ENCODE peak calls at places on chromosome 1, in ten cellular contexts. L is Peyer's patch, D is A549, E is HCT116, M is lower lobe of right lung, H is tibial artery, G is adrenal gland, R is astrocyte of the cerebellum, V is GM12864, T is tibial nerve. W is an unnamed sample.

GRCh38 chr1:156865865-156866678 is 5.4 kb downstream of the NTRK1 start:
- DNase-seq in L (no peak), D (no peak), E (no peak), M (no peak), H (no peak), G (no peak), R (no peak), V (no peak), T (no peak), W (no peak)

GRCh38 chr1:67347688-67348472 is 40.2 kb downstream of the IL12RB2 start:
- DNase-seq in L (no peak), D (peak), E (peak), M (no peak), H (no peak), G (peak), R (peak), V (no peak), T (peak), W (peak)

GRCh38 chr1:39086386-39087108 is 60.4 kb downstream of the NDUFS5 start:
- DNase-seq in L (no peak), D (no peak), E (no peak), M (no peak), H (no peak), G (no peak), R (no peak), V (no peak), T (no peak), W (no peak)

GRCh38 chr1:173914366-173914871 is 2.7 kb downstream of the SERPINC1 start:
- DNase-seq in L (peak), D (peak), E (peak), M (no peak), H (no peak), G (no peak), R (no peak), V (no peak), T (no peak), W (peak)

GRCh38 chr1:14499312-14500040 is 99.0 kb upstream of the KAZN start:
- DNase-seq in L (no peak), D (no peak), E (no peak), M (no peak), H (no peak), G (no peak), R (no peak), V (no peak), T (no peak), W (no peak)

GRCh38 chr1:18414321-18414720 is 66.4 kb upstream of the KLHDC7A start:
- DNase-seq in L (no peak), D (no peak), E (no peak), M (no peak), H (no peak), G (no peak), R (no peak), V (no peak), T (no peak), W (no peak)

GRCh38 chr1:62245201-62245600 is 50.6 kb downstream of the L1TD1 start:
- DNase-seq in L (no peak), D (no peak), E (no peak), M (no peak), H (no peak), G (no peak), R (no peak), V (no peak), T (no peak), W (no peak)

GRCh38 chr1:198497326-198498220 is 42.9 kb downstream of the ATP6V1G3 start:
- DNase-seq in L (no peak), D (no peak), E (no peak), M (no peak), H (peak), G (no peak), R (peak), V (peak), T (no peak), W (no peak)

GRCh38 chr1:111961773-111962565 is 27.5 kb downstream of the KCND3 start:
- DNase-seq in L (no peak), D (no peak), E (no peak), M (no peak), H (no peak), G (no peak), R (no peak), V (no peak), T (no peak), W (no peak)

GRCh38 chr1:152539901-152540300 is 25.6 kb downstream of the CRCT1 start:
- DNase-seq in L (no peak), D (peak), E (no peak), M (no peak), H (no peak), G (no peak), R (no peak), V (no peak), T (no peak), W (no peak)

GRCh38 chr1:3732747-3733602 is 19.3 kb upstream of the CCDC27 start:
- DNase-seq in L (no peak), D (no peak), E (no peak), M (no peak), H (no peak), G (no peak), R (no peak), V (no peak), T (no peak), W (no peak)
- H3K4me3 ChIP-seq in L (no peak), D (no peak), E (no peak), M (no peak), H (no peak), G (no peak), R (no peak), V (no peak), T (no peak), W (no peak)

GRCh38 chr1:223849855-223850254 is 4.1 kb upstream of the TP53BP2 start:
- DNase-seq in L (no peak), D (no peak), E (no peak), M (no peak), H (no peak), G (no peak), R (no peak), V (no peak), T (no peak), W (no peak)
- H3K4me3 ChIP-seq in L (no peak), D (no peak), E (no peak), M (no peak), H (no peak), G (no peak), R (no peak), V (no peak), T (no peak), W (no peak)

DNA sequence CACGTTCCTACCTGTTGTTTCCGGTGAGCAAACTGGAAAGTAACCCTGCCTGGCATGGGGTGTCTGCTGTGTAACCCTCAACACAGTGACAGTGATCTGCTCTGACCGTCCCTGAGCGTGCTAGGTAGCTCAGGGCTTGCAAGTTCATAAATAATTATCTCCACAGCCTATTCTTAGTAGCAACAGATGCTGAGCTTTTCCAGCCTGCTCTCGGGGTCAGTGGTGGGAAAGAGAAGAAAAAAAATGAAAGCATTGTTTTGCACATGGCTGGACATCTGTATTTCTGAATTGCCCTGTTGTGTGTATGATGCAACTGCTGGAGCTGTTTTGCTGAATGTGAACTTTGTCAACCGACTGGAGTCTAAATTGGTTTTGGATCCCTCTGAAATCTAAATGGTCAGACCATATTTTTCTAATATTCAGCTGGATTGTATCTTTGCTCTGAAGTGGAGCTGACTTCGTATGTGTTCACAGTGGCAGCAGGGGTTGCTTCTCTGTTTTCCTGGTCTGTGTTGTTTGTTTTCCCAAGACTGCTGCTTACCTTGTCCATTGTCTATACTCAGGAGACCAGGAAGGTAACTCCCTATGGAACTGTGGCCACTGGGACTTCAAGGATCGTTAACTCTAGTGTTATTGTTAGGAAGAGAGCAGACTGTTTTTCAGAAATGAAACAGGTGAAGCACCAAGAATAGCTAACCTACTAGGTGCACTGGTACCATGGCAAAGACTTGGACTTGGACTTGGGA is 27.0 kb downstream of the TGFB2 start:
- DNase-seq in L (no peak), D (no peak), E (no peak), M (no peak), H (no peak), G (no peak), R (peak), V (no peak), T (no peak), W (no peak)
- H3K4me3 ChIP-seq in L (no peak), D (no peak), E (no peak), M (no peak), H (no peak), G (no peak), R (no peak), V (no peak), T (no peak), W (no peak)

GRCh38 chr1:44409019-44409602 is 4.1 kb downstream of the RNF220 start:
- DNase-seq in L (no peak), D (no peak), E (no peak), M (no peak), H (no peak), G (no peak), R (no peak), V (no peak), T (no peak), W (no peak)
- H3K4me3 ChIP-seq in L (no peak), D (no peak), E (no peak), M (peak), H (no peak), G (no peak), R (no peak), V (no peak), T (peak), W (no peak)

GRCh38 chr1:33337994-33338494 is 17.1 kb upstream of the A3GALT2 start:
- DNase-seq in L (no peak), D (no peak), E (no peak), M (no peak), H (no peak), G (no peak), R (no peak), V (no peak), T (no peak), W (no peak)
- H3K4me3 ChIP-seq in L (no peak), D (no peak), E (no peak), M (peak), H (peak), G (no peak), R (no peak), V (no peak), T (peak), W (no peak)

GRCh38 chr1:43933386-43934278 is at the start of gene ARTN:
- DNase-seq in L (no peak), D (no peak), E (no peak), M (no peak), H (no peak), G (no peak), R (no peak), V (no peak), T (no peak), W (no peak)
- H3K4me3 ChIP-seq in L (peak), D (no peak), E (peak), M (peak), H (peak), G (no peak), R (peak), V (no peak), T (peak), W (no peak)

GRCh38 chr1:248857749-248858095 is 1.2 kb downstream of the ZNF692 start:
- DNase-seq in L (no peak), D (no peak), E (no peak), M (no peak), H (no peak), G (no peak), R (no peak), V (no peak), T (no peak), W (no peak)

GRCh38 chr1:248861621-248862020 is 2.7 kb upstream of the ZNF692 start:
- DNase-seq in L (no peak), D (no peak), E (no peak), M (no peak), H (no peak), G (no peak), R (no peak), V (no peak), T (no peak), W (no peak)

GRCh38 chr1:248858891-248859889 is at the start of gene ZNF692:
- DNase-seq in L (peak), D (peak), E (peak), M (peak), H (peak), G (peak), R (peak), V (peak), T (peak), W (peak)

GRCh38 chr1:248858096-248858890 is 592 bp downstream of the ZNF692 start:
- DNase-seq in L (peak), D (peak), E (peak), M (peak), H (peak), G (peak), R (no peak), V (no peak), T (no peak), W (peak)

GRCh38 chr1:248860007-248860406 is 1.1 kb upstream of the ZNF692 start:
- DNase-seq in L (no peak), D (no peak), E (no peak), M (no peak), H (no peak), G (no peak), R (no peak), V (no peak), T (no peak), W (no peak)
- H3K4me3 ChIP-seq in L (no peak), D (no peak), E (peak), M (no peak), H (no peak), G (no peak), R (no peak), V (no peak), T (no peak), W (no peak)

GRCh38 chr1:184219414-184219813 is 167.4 kb upstream of the C1orf21 start:
- DNase-seq in L (no peak), D (no peak), E (no peak), M (no peak), H (no peak), G (no peak), R (no peak), V (no peak), T (no peak), W (peak)

GRCh38 chr1:184221087-184221486 is 165.7 kb upstream of the C1orf21 start:
- DNase-seq in L (no peak), D (no peak), E (no peak), M (no peak), H (no peak), G (no peak), R (no peak), V (no peak), T (no peak), W (no peak)

GRCh38 chr1:184225501-184226487 is 161.0 kb upstream of the C1orf21 start:
- DNase-seq in L (no peak), D (no peak), E (no peak), M (no peak), H (no peak), G (no peak), R (no peak), V (no peak), T (no peak), W (no peak)

GRCh38 chr1:184223216-184223615 is 163.6 kb upstream of the C1orf21 start:
- DNase-seq in L (no peak), D (peak), E (no peak), M (no peak), H (no peak), G (no peak), R (no peak), V (no peak), T (no peak), W (no peak)

GRCh38 chr1:184222561-184223157 is 164.2 kb upstream of the C1orf21 start:
- DNase-seq in L (peak), D (peak), E (peak), M (no peak), H (peak), G (peak), R (no peak), V (no peak), T (no peak), W (peak)
- H3K4me3 ChIP-seq in L (no peak), D (peak), E (peak), M (no peak), H (no peak), G (no peak), R (peak), V (no peak), T (peak), W (no peak)